ENCODE peak calls at places on chromosome 18, in ten cellular contexts. One of them, this sample, is unnamed.

GRCh38 chr18:22088029-22088428 is 81.4 kb upstream of the GATA6 start:
- DNase-seq in COR-L47: no peak
- DNase-seq in activated gamma-delta T cell treated with Interleukin-2 at 50 U/mL for 16 hours: no peak
- DNase-seq in HFFc6: no peak
- DNase-seq in amniotic stem cell: no peak
- DNase-seq in DMS153: no peak
- DNase-seq in Kasumi-1: no peak
- DNase-seq in AG10803: no peak
- DNase-seq in cardiac muscle cell: no peak
- DNase-seq in cardiac septum: no peak
- DNase-seq in this sample: no peak

GRCh38 chr18:2911533-2911932 is 64.7 kb downstream of the EMILIN2 start:
- DNase-seq in cardiac septum: no peak
- DNase-seq in COR-L47: no peak
- DNase-seq in amniotic stem cell: no peak
- DNase-seq in activated gamma-delta T cell treated with Interleukin-2 at 50 U/mL for 16 hours: no peak
- DNase-seq in HFFc6: no peak
- DNase-seq in Kasumi-1: no peak
- DNase-seq in AG10803: no peak
- DNase-seq in DMS153: no peak
- DNase-seq in cardiac muscle cell: no peak
- DNase-seq in this sample: no peak

GRCh38 chr18:62409821-62410220 is 84.7 kb downstream of the TNFRSF11A start:
- DNase-seq in cardiac septum: no peak
- DNase-seq in HFFc6: no peak
- DNase-seq in amniotic stem cell: no peak
- DNase-seq in AG10803: no peak
- DNase-seq in DMS153: no peak
- DNase-seq in activated gamma-delta T cell treated with Interleukin-2 at 50 U/mL for 16 hours: no peak
- DNase-seq in Kasumi-1: no peak
- DNase-seq in cardiac muscle cell: no peak
- DNase-seq in COR-L47: no peak
- DNase-seq in this sample: no peak

GRCh38 chr18:77702686-77703085 is 453.0 kb downstream of the GALR1 start:
- DNase-seq in COR-L47: peak
- DNase-seq in cardiac septum: no peak
- DNase-seq in cardiac muscle cell: peak
- DNase-seq in Kasumi-1: no peak
- DNase-seq in amniotic stem cell: no peak
- DNase-seq in HFFc6: no peak
- DNase-seq in activated gamma-delta T cell treated with Interleukin-2 at 50 U/mL for 16 hours: no peak
- DNase-seq in AG10803: peak
- DNase-seq in DMS153: peak
- DNase-seq in this sample: no peak

GRCh38 chr18:74901347-74902169 is 303.9 kb downstream of the ZNF407 start:
- DNase-seq in DMS153: no peak
- DNase-seq in amniotic stem cell: no peak
- DNase-seq in HFFc6: no peak
- DNase-seq in COR-L47: no peak
- DNase-seq in AG10803: no peak
- DNase-seq in cardiac muscle cell: no peak
- DNase-seq in Kasumi-1: peak
- DNase-seq in activated gamma-delta T cell treated with Interleukin-2 at 50 U/mL for 16 hours: no peak
- DNase-seq in cardiac septum: no peak
- DNase-seq in this sample: no peak

GRCh38 chr18:39455300-39455699 is 1889.7 kb upstream of the CELF4 start:
- DNase-seq in cardiac septum: no peak
- DNase-seq in COR-L47: no peak
- DNase-seq in activated gamma-delta T cell treated with Interleukin-2 at 50 U/mL for 16 hours: no peak
- DNase-seq in cardiac muscle cell: peak
- DNase-seq in AG10803: peak
- DNase-seq in HFFc6: peak
- DNase-seq in Kasumi-1: no peak
- DNase-seq in DMS153: no peak
- DNase-seq in amniotic stem cell: no peak
- DNase-seq in this sample: no peak

GRCh38 chr18:39840406-39840805 is 2114.6 kb upstream of the PIK3C3 start:
- DNase-seq in Kasumi-1: no peak
- DNase-seq in amniotic stem cell: no peak
- DNase-seq in activated gamma-delta T cell treated with Interleukin-2 at 50 U/mL for 16 hours: no peak
- DNase-seq in DMS153: no peak
- DNase-seq in HFFc6: peak
- DNase-seq in cardiac muscle cell: no peak
- DNase-seq in COR-L47: no peak
- DNase-seq in cardiac septum: no peak
- DNase-seq in AG10803: no peak
- DNase-seq in this sample: no peak

GRCh38 chr18:45951021-45951714 is 16.0 kb downstream of the EPG5 start:
- DNase-seq in DMS153: no peak
- DNase-seq in AG10803: peak
- DNase-seq in cardiac septum: no peak
- DNase-seq in amniotic stem cell: peak
- DNase-seq in activated gamma-delta T cell treated with Interleukin-2 at 50 U/mL for 16 hours: no peak
- DNase-seq in HFFc6: peak
- DNase-seq in cardiac muscle cell: no peak
- DNase-seq in COR-L47: no peak
- DNase-seq in Kasumi-1: no peak
- DNase-seq in this sample: no peak

GRCh38 chr18:39872566-39872965 is 2082.5 kb upstream of the PIK3C3 start:
- DNase-seq in HFFc6: no peak
- DNase-seq in Kasumi-1: no peak
- DNase-seq in COR-L47: no peak
- DNase-seq in amniotic stem cell: no peak
- DNase-seq in DMS153: no peak
- DNase-seq in activated gamma-delta T cell treated with Interleukin-2 at 50 U/mL for 16 hours: no peak
- DNase-seq in AG10803: no peak
- DNase-seq in cardiac muscle cell: no peak
- DNase-seq in cardiac septum: no peak
- DNase-seq in this sample: no peak

GRCh38 chr18:61896767-61897166 is 4.0 kb upstream of the RNF152 start:
- DNase-seq in HFFc6: peak
- DNase-seq in Kasumi-1: no peak
- DNase-seq in activated gamma-delta T cell treated with Interleukin-2 at 50 U/mL for 16 hours: no peak
- DNase-seq in AG10803: peak
- DNase-seq in DMS153: no peak
- DNase-seq in cardiac septum: no peak
- DNase-seq in cardiac muscle cell: peak
- DNase-seq in amniotic stem cell: no peak
- DNase-seq in COR-L47: no peak
- DNase-seq in this sample: no peak